ENCODE peak calls at places on chromosome 7, in five cellular contexts. F is cardiac muscle cell, G is AG04450, D is gastrocnemius medialis, U is mammary epithelial cell. Q is an unnamed sample.
A peak's percentile ranks its signal among the peaks of the same experiment; 100 is the strongest.

GRCh38 chr7:82263880-82264751 is 179.5 kb downstream of the CACNA2D1 start:
- DNase-seq in F (no peak), G (no peak), D (no peak), U (no peak), Q (no peak)

GRCh38 chr7:141700291-141700847 is 1.6 kb downstream of the DENND11 start:
- DNase-seq in F (no peak), G (no peak), D (no peak), U (no peak), Q (no peak)

GRCh38 chr7:157544980-157545680 is 208.3 kb downstream of the DNAJB6 start:
- DNase-seq in F (no peak), G (no peak), D (no peak), U (no peak), Q (no peak)

GRCh38 chr7:116522247-116522646 is 2.6 kb upstream of the CAV1 start:
- DNase-seq in F (no peak), G (no peak), D (no peak), U (peak; percentile 95), Q (no peak)

GRCh38 chr7:130178251-130178650 is 27.0 kb downstream of the TMEM209 start:
- DNase-seq in F (no peak), G (no peak), D (no peak), U (no peak), Q (no peak)

GRCh38 chr7:157233677-157234076 is 95.0 kb downstream of the UBE3C start:
- DNase-seq in F (no peak), G (no peak), D (no peak), U (no peak), Q (no peak)

GRCh38 chr7:136086712-136087111 is 109.6 kb upstream of the MTPN start:
- DNase-seq in F (peak; percentile 71), G (peak; percentile 69), D (peak; percentile 35), U (peak; percentile 83), Q (peak; percentile 14)

GRCh38 chr7:40604601-40605438 is 470.0 kb downstream of the SUGCT start:
- DNase-seq in F (peak; percentile 87), G (peak; percentile 21), D (no peak), U (no peak), Q (no peak)

GRCh38 chr7:73977626-73978618 is 50.1 kb upstream of the ELN start:
- DNase-seq in F (no peak), G (no peak), D (no peak), U (no peak), Q (no peak)

GRCh38 chr7:156523447-156524048 is 117.0 kb upstream of the RNF32 start:
- DNase-seq in F (no peak), G (no peak), D (no peak), U (no peak), Q (no peak)

GRCh38 chr7:6271694-6272371 is 591 bp downstream of the CYTH3 start:
- DNase-seq in F (peak; percentile 35), G (no peak), D (no peak), U (no peak), Q (peak; percentile 17)

GRCh38 chr7:28434510-28434909 is 22.2 kb downstream of the CREB5 start:
- DNase-seq in F (no peak), G (no peak), D (no peak), U (no peak), Q (no peak)

GRCh38 chr7:152103066-152103465 is 77.6 kb downstream of the GALNT11 start:
- DNase-seq in F (no peak), G (no peak), D (no peak), U (no peak), Q (no peak)

GRCh38 chr7:152054377-152055230 is 29.1 kb downstream of the GALNT11 start:
- DNase-seq in F (peak; percentile 18), G (peak; percentile 26), D (no peak), U (peak; percentile 36), Q (no peak)

GRCh38 chr7:110592557-110592956 is 498.4 kb upstream of the LRRN3 start:
- DNase-seq in F (no peak), G (no peak), D (no peak), U (no peak), Q (no peak)

GRCh38 chr7:147524726-147525245 is 1065.8 kb upstream of the C7orf33 start:
- DNase-seq in F (no peak), G (no peak), D (no peak), U (peak; percentile 56), Q (no peak)

GRCh38 chr7:125934965-125935364 is 1005.3 kb upstream of the POT1 start:
- DNase-seq in F (no peak), G (no peak), D (no peak), U (no peak), Q (no peak)

GRCh38 chr7:30727061-30727945 is 24.6 kb upstream of the INMT start:
- DNase-seq in F (no peak), G (no peak), D (no peak), U (no peak), Q (peak; percentile 81)

GRCh38 chr7:46386428-46387399 is 465.6 kb upstream of the IGFBP3 start:
- DNase-seq in F (peak; percentile 32), G (no peak), D (no peak), U (no peak), Q (no peak)

DNA sequence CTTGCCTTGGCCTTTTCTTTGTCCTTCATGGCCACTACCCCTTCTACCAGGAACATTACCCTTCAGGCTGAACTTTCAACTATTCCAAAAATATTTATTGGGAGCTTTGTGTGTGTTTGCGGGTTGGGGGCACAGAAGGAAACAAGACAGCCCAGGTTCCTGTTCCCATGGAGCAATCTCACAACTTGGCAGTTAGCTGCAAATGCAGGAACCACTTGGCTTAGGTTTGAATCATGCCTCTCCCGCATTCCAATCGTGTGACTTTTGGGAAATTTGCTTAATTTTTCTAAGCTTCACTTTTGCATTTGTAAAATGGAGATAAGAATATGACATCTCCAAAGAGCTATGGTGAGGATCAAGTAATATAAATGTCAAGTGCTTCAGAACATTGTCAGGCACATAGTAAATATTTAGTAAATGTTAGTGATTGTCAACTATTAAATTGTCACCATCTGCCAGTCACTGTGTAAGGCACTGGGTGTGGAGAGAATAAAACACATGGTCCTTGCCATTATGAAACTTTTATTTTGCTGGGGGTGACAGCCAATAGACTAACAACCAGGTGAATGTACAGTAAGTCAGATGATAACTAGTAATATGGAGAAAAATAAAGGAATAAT is 277.1 kb downstream of the SNX13 start:
- DNase-seq in F (no peak), G (peak; percentile 47), D (no peak), U (peak; percentile 69), Q (no peak)
- H3K27ac ChIP-seq in F (no peak overlapping the region), G (peak overlapping the region; percentile 85), D (no peak overlapping the region), U (peak overlapping the region; percentile 90), Q (no peak overlapping the region)

GRCh38 chr7:2522780-2523433 is 3.3 kb downstream of the LFNG start:
- DNase-seq in F (no peak), G (no peak), D (no peak), U (peak; percentile 98), Q (no peak)

GRCh38 chr7:2523941-2524807 is 4.6 kb downstream of the LFNG start:
- DNase-seq in F (no peak), G (no peak), D (no peak), U (peak; percentile 76), Q (no peak)

GRCh38 chr7:2524808-2525140 is 5.2 kb downstream of the LFNG start:
- DNase-seq in F (no peak), G (no peak), D (no peak), U (no peak), Q (no peak)

GRCh38 chr7:2521952-2522591 is 2.5 kb downstream of the LFNG start:
- DNase-seq in F (no peak), G (no peak), D (no peak), U (peak; percentile 60), Q (peak; percentile 66)

GRCh38 chr7:2523461-2523905 is 3.9 kb downstream of the LFNG start:
- DNase-seq in F (no peak), G (no peak), D (no peak), U (peak; percentile 81), Q (no peak)
- H3K4me3 ChIP-seq in F (no peak overlapping the region), G (no peak overlapping the region), D (peak overlapping the region; percentile 49), U (peak overlapping the region; percentile 29), Q (peak overlapping the region; percentile 98)

DNA sequence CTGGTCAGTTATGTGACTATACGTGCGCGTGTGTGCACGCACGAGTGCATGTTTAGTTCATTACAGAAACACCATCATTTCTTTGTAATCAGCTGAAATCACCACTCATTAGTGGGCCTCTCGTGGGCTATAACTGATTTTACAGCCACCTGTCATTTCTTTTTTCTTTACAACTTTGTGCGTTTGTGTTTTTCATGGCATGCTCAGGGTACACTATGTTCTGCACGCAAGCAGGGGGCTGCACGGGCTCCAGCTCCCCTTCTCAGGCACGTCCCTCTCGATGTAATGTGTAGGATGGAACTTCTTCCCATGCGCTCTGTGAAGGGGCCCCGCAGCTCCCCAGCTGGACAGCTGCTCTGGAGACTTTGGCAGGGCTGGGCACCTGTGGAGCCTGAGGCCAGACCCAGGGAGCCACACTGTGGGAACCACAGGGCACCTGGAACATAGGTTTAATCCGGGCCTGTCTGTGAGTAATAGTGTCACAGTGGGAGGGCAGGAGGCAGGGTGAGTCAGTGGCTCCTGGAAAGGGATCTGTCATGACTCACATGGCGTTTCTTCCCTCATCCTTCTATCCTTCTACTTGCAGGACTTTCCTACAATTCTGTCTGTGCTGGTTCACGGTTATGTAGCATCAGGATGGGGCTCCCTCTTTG is 4.9 kb downstream of the GCK start:
- DNase-seq in F (no peak), G (peak; percentile 44), D (no peak), U (peak; percentile 95), Q (no peak)
- H3K27ac ChIP-seq in F (peak overlapping the region; percentile 7), G (peak overlapping the region; percentile 42), D (no peak overlapping the region), U (no peak overlapping the region), Q (no peak overlapping the region)

GRCh38 chr7:71329030-71329668 is 197.2 kb downstream of the GALNT17 start:
- DNase-seq in F (no peak), G (no peak), D (no peak), U (no peak), Q (no peak)
- H3K4me3 ChIP-seq in F (no peak overlapping the region), G (no peak overlapping the region), D (no peak overlapping the region), U (no peak overlapping the region), Q (no peak overlapping the region)

GRCh38 chr7:25558605-25559004 is 330.3 kb upstream of the NPVF start:
- DNase-seq in F (no peak), G (no peak), D (no peak), U (no peak), Q (no peak)

GRCh38 chr7:25553580-25554274 is 325.4 kb upstream of the NPVF start:
- DNase-seq in F (no peak), G (no peak), D (no peak), U (no peak), Q (no peak)

GRCh38 chr7:25559581-25560367 is 331.5 kb upstream of the NPVF start:
- DNase-seq in F (no peak), G (no peak), D (no peak), U (no peak), Q (no peak)

GRCh38 chr7:25557379-25557916 is 329.2 kb upstream of the NPVF start:
- DNase-seq in F (no peak), G (no peak), D (no peak), U (no peak), Q (no peak)

DNA sequence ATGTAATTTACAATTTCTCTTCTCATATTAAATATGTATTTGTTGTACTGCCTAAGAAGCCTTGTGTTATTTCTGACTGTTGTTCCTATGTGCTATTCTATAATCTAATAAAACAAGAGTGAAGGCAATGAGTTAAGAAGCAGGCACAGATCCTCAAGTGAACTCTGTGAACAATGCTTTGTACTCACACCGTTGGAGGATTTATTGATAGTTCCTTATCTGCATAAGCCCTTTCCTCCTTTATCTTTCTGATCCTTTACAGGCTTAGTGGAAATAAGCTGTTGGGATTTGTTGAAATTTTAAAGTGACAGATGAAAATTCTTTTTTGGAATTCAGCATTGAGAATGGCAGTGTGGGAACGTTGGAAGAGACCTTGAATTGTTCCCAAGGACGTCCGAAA is 329.6 kb upstream of the NPVF start:
- DNase-seq in F (no peak), G (no peak), D (no peak), U (no peak), Q (no peak)
- H3K27ac ChIP-seq in F (no peak overlapping the region), G (no peak overlapping the region), D (no peak overlapping the region), U (no peak overlapping the region), Q (no peak overlapping the region)

Q was measured in CD4-positive, alpha-beta memory T cell.